ENCODE peak calls at places on chromosomes 2 and 18, in seven cellular contexts. One of them, this sample, is unnamed.

GRCh38 chr2:151111599-151112278 is 149.9 kb downstream of the RBM43 start:
- DNase-seq in IMR-90: peak
- DNase-seq in H1: no peak
- DNase-seq in H9: peak
- DNase-seq in trophoblast cell: no peak
- DNase-seq in mesendoderm: peak
- DNase-seq in mesenchymal stem cell: peak
- DNase-seq in this sample: no peak

GRCh38 chr2:44974064-44974715 is 32.7 kb downstream of the SIX3 start:
- DNase-seq in mesenchymal stem cell: peak
- DNase-seq in H1: peak
- DNase-seq in mesendoderm: peak
- DNase-seq in trophoblast cell: peak
- DNase-seq in H9: peak
- DNase-seq in IMR-90: peak
- DNase-seq in this sample: peak

GRCh38 chr2:219291394-219291793 is 12.2 kb downstream of the DNAJB2 start:
- DNase-seq in mesenchymal stem cell: no peak
- DNase-seq in H1: no peak
- DNase-seq in mesendoderm: no peak
- DNase-seq in trophoblast cell: no peak
- DNase-seq in H9: no peak
- DNase-seq in IMR-90: no peak
- DNase-seq in this sample: no peak

GRCh38 chr2:240429341-240429871 is 6.1 kb upstream of the GPC1 start:
- DNase-seq in H9: peak
- DNase-seq in trophoblast cell: no peak
- DNase-seq in mesenchymal stem cell: no peak
- DNase-seq in mesendoderm: no peak
- DNase-seq in IMR-90: no peak
- DNase-seq in H1: no peak
- DNase-seq in this sample: no peak

GRCh38 chr2:95552911-95553310 is 38.9 kb upstream of the TRIM43 start:
- DNase-seq in H9: no peak
- DNase-seq in mesendoderm: no peak
- DNase-seq in mesenchymal stem cell: no peak
- DNase-seq in H1: no peak
- DNase-seq in IMR-90: no peak
- DNase-seq in trophoblast cell: no peak
- DNase-seq in this sample: no peak

GRCh38 chr18:2894131-2894840 is 47.5 kb downstream of the EMILIN2 start:
- DNase-seq in mesendoderm: peak
- DNase-seq in IMR-90: no peak
- DNase-seq in trophoblast cell: peak
- DNase-seq in H9: no peak
- DNase-seq in H1: no peak
- DNase-seq in mesenchymal stem cell: no peak
- DNase-seq in this sample: no peak

GRCh38 chr2:60047347-60047746 is 506.1 kb downstream of the BCL11A start:
- DNase-seq in mesendoderm: no peak
- DNase-seq in H9: no peak
- DNase-seq in mesenchymal stem cell: no peak
- DNase-seq in trophoblast cell: no peak
- DNase-seq in H1: no peak
- DNase-seq in IMR-90: no peak
- DNase-seq in this sample: no peak

GRCh38 chr2:108833219-108833618 is 46.6 kb downstream of the CCDC138 start:
- DNase-seq in H1: no peak
- DNase-seq in mesenchymal stem cell: peak
- DNase-seq in trophoblast cell: no peak
- DNase-seq in IMR-90: peak
- DNase-seq in H9: no peak
- DNase-seq in mesendoderm: peak
- DNase-seq in this sample: no peak

GRCh38 chr2:175195012-175195411 is 13.5 kb upstream of the ATP5MC3 start:
- DNase-seq in H1: no peak
- DNase-seq in H9: no peak
- DNase-seq in IMR-90: no peak
- DNase-seq in trophoblast cell: no peak
- DNase-seq in mesenchymal stem cell: no peak
- DNase-seq in mesendoderm: no peak
- DNase-seq in this sample: no peak

GRCh38 chr2:240646900-240647502 is 21.7 kb downstream of the GPR35 start:
- DNase-seq in IMR-90: no peak
- DNase-seq in mesendoderm: no peak
- DNase-seq in H9: peak
- DNase-seq in H1: peak
- DNase-seq in trophoblast cell: no peak
- DNase-seq in mesenchymal stem cell: no peak
- DNase-seq in this sample: no peak

DNA sequence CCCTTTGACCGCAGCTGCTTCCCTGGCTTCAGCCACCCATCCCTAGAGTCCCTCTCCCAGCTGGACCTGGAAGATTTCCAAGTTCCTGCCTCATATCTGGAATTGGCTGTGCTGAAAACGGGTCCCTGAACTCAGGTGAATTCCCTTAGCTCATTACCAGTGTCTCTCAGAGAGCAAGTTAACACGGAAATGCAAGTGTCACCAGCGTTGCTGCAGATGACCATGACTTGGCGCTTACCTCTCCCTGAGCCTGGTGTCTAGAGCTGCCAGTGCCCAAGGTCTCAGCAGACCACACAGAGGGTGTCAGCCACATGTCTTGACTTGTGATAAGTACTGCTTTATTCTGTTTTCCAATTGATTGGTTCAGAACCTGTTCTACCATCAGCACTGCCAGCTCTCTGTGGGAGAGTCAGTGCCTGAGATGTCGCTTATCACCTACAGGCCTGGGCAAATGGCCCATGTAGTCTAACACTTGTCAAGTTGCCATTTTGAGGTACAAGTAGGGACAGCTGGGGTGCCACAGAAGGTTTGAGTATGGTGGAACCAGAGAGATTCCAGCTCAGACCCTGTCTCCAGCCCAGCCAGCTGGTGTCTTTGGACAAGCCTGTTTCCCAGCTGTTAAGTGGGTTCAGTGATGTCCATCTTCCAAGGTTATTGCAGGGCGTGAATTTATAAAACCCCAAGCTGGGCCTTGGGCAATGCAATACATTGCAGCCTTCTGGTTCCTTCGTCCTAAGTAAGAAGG is 48.7 kb downstream of the LYPD1 start:
- DNase-seq in trophoblast cell: no peak
- DNase-seq in IMR-90: no peak
- DNase-seq in mesendoderm: no peak
- DNase-seq in H9: no peak
- DNase-seq in mesenchymal stem cell: no peak
- DNase-seq in H1: no peak
- DNase-seq in this sample: no peak
- H3K23ac ChIP-seq in trophoblast cell: no peak
- H3K23ac ChIP-seq in IMR-90: no peak
- H3K23ac ChIP-seq in mesendoderm: no peak
- H3K23ac ChIP-seq in H9: no peak
- H3K23ac ChIP-seq in mesenchymal stem cell: no peak
- H3K23ac ChIP-seq in H1: no peak
- H3K23ac ChIP-seq in this sample: no peak

GRCh38 chr2:100070078-100070477 is 72.3 kb downstream of the AFF3 start:
- DNase-seq in mesenchymal stem cell: peak
- DNase-seq in H9: no peak
- DNase-seq in H1: no peak
- DNase-seq in mesendoderm: no peak
- DNase-seq in IMR-90: peak
- DNase-seq in trophoblast cell: no peak
- DNase-seq in this sample: no peak
- H3K23ac ChIP-seq in mesenchymal stem cell: no peak
- H3K23ac ChIP-seq in H9: no peak
- H3K23ac ChIP-seq in H1: no peak
- H3K23ac ChIP-seq in mesendoderm: no peak
- H3K23ac ChIP-seq in IMR-90: no peak
- H3K23ac ChIP-seq in trophoblast cell: no peak
- H3K23ac ChIP-seq in this sample: no peak

GRCh38 chr2:237910576-237911362 is 51.3 kb downstream of the RAMP1 start:
- DNase-seq in H9: no peak
- DNase-seq in H1: no peak
- DNase-seq in trophoblast cell: no peak
- DNase-seq in mesenchymal stem cell: no peak
- DNase-seq in mesendoderm: no peak
- DNase-seq in IMR-90: no peak
- DNase-seq in this sample: no peak

GRCh38 chr2:237912271-237913192 is 53.1 kb downstream of the RAMP1 start:
- DNase-seq in H1: no peak
- DNase-seq in trophoblast cell: no peak
- DNase-seq in H9: no peak
- DNase-seq in mesenchymal stem cell: no peak
- DNase-seq in mesendoderm: no peak
- DNase-seq in IMR-90: no peak
- DNase-seq in this sample: no peak

GRCh38 chr2:237913193-237913917 is 53.5 kb upstream of the UBE2F start:
- DNase-seq in mesendoderm: no peak
- DNase-seq in trophoblast cell: no peak
- DNase-seq in H9: no peak
- DNase-seq in mesenchymal stem cell: no peak
- DNase-seq in H1: no peak
- DNase-seq in IMR-90: no peak
- DNase-seq in this sample: no peak

GRCh38 chr2:237909801-237910475 is 50.5 kb downstream of the RAMP1 start:
- DNase-seq in IMR-90: no peak
- DNase-seq in mesendoderm: no peak
- DNase-seq in mesenchymal stem cell: no peak
- DNase-seq in H9: no peak
- DNase-seq in H1: no peak
- DNase-seq in trophoblast cell: no peak
- DNase-seq in this sample: no peak

GRCh38 chr2:237911363-237912017 is 52.1 kb downstream of the RAMP1 start:
- DNase-seq in trophoblast cell: no peak
- DNase-seq in mesenchymal stem cell: no peak
- DNase-seq in H1: no peak
- DNase-seq in IMR-90: no peak
- DNase-seq in mesendoderm: no peak
- DNase-seq in H9: no peak
- DNase-seq in this sample: no peak
- H3K23ac ChIP-seq in trophoblast cell: no peak
- H3K23ac ChIP-seq in mesenchymal stem cell: no peak
- H3K23ac ChIP-seq in H1: no peak
- H3K23ac ChIP-seq in IMR-90: no peak
- H3K23ac ChIP-seq in mesendoderm: no peak
- H3K23ac ChIP-seq in H9: no peak
- H3K23ac ChIP-seq in this sample: no peak

GRCh38 chr2:58899692-58900091 is 658.6 kb upstream of the FANCL start:
- DNase-seq in mesendoderm: no peak
- DNase-seq in mesenchymal stem cell: peak
- DNase-seq in H9: no peak
- DNase-seq in trophoblast cell: peak
- DNase-seq in IMR-90: peak
- DNase-seq in H1: no peak
- DNase-seq in this sample: no peak
- H3K23ac ChIP-seq in mesendoderm: no peak
- H3K23ac ChIP-seq in mesenchymal stem cell: no peak
- H3K23ac ChIP-seq in H9: no peak
- H3K23ac ChIP-seq in trophoblast cell: no peak
- H3K23ac ChIP-seq in IMR-90: peak
- H3K23ac ChIP-seq in H1: no peak
- H3K23ac ChIP-seq in this sample: no peak

GRCh38 chr2:184357033-184357432 is 241.3 kb upstream of the ZNF804A start:
- DNase-seq in H1: no peak
- DNase-seq in mesenchymal stem cell: no peak
- DNase-seq in trophoblast cell: no peak
- DNase-seq in H9: no peak
- DNase-seq in mesendoderm: no peak
- DNase-seq in IMR-90: no peak
- DNase-seq in this sample: no peak
- H3K23ac ChIP-seq in H1: no peak
- H3K23ac ChIP-seq in mesenchymal stem cell: no peak
- H3K23ac ChIP-seq in trophoblast cell: no peak
- H3K23ac ChIP-seq in H9: no peak
- H3K23ac ChIP-seq in mesendoderm: no peak
- H3K23ac ChIP-seq in IMR-90: no peak
- H3K23ac ChIP-seq in this sample: no peak

DNA sequence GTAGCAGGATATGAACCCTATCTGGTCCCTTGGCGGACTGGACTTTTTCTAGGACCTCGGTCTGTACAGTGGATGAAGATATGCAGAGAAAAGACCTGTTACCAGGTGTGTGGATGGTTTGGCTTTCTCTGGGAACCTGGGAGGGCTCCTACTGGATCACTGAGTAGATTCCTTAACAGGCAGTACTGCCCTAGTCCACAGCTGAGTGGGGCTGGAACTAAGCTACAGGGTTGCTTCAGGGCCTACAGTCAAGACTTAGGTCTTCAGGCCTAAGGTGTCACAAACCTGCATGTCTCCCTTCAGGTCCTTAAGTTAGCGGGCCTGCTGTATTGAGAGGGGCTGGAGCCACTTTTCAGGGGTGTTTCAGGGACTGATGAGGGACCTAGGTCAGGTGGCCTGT is 42.9 kb downstream of the ORC4 start:
- DNase-seq in IMR-90: no peak
- DNase-seq in mesendoderm: no peak
- DNase-seq in mesenchymal stem cell: no peak
- DNase-seq in H9: no peak
- DNase-seq in trophoblast cell: no peak
- DNase-seq in H1: no peak
- DNase-seq in this sample: no peak
- H3K23ac ChIP-seq in IMR-90: no peak
- H3K23ac ChIP-seq in mesendoderm: no peak
- H3K23ac ChIP-seq in mesenchymal stem cell: no peak
- H3K23ac ChIP-seq in H9: no peak
- H3K23ac ChIP-seq in trophoblast cell: no peak
- H3K23ac ChIP-seq in H1: no peak
- H3K23ac ChIP-seq in this sample: no peak

GRCh38 chr18:63930774-63931354 is 18.2 kb upstream of the HMSD start:
- DNase-seq in mesendoderm: no peak
- DNase-seq in IMR-90: no peak
- DNase-seq in trophoblast cell: no peak
- DNase-seq in mesenchymal stem cell: peak
- DNase-seq in H1: no peak
- DNase-seq in H9: no peak
- DNase-seq in this sample: no peak
- H3K23ac ChIP-seq in mesendoderm: no peak
- H3K23ac ChIP-seq in IMR-90: no peak
- H3K23ac ChIP-seq in trophoblast cell: no peak
- H3K23ac ChIP-seq in mesenchymal stem cell: no peak
- H3K23ac ChIP-seq in H1: no peak
- H3K23ac ChIP-seq in H9: no peak
- H3K23ac ChIP-seq in this sample: no peak